ENCODE peak calls at places on chromosomes 6 and 20, in nine cellular contexts. One of them, this sample, is unnamed.

GRCh38 chr6:7580537-7580926 is 9.5 kb upstream of the SNRNP48 start:
- DNase-seq in A673: no peak
- DNase-seq in foreskin fibroblast: no peak
- DNase-seq in AG10803: no peak
- DNase-seq in CD4-positive, alpha-beta T cell: no peak
- DNase-seq in glutamatergic neuron: no peak
- DNase-seq in right atrium auricular region: no peak
- DNase-seq in lung: no peak
- DNase-seq in A549: no peak
- DNase-seq in this sample: no peak

GRCh38 chr6:18062733-18063132 is 59.7 kb downstream of the NHLRC1 start:
- DNase-seq in A673: no peak
- DNase-seq in foreskin fibroblast: no peak
- DNase-seq in AG10803: no peak
- DNase-seq in CD4-positive, alpha-beta T cell: no peak
- DNase-seq in glutamatergic neuron: no peak
- DNase-seq in right atrium auricular region: no peak
- DNase-seq in lung: no peak
- DNase-seq in A549: no peak
- DNase-seq in this sample: no peak

GRCh38 chr6:166903027-166903426 is 53.3 kb downstream of the RNASET2 start:
- DNase-seq in A673: no peak
- DNase-seq in foreskin fibroblast: no peak
- DNase-seq in AG10803: no peak
- DNase-seq in CD4-positive, alpha-beta T cell: no peak
- DNase-seq in glutamatergic neuron: no peak
- DNase-seq in right atrium auricular region: no peak
- DNase-seq in lung: no peak
- DNase-seq in A549: no peak
- DNase-seq in this sample: no peak

GRCh38 chr6:144804246-144804790 is 519.2 kb downstream of the UTRN start:
- DNase-seq in A673: no peak
- DNase-seq in foreskin fibroblast: no peak
- DNase-seq in AG10803: no peak
- DNase-seq in CD4-positive, alpha-beta T cell: no peak
- DNase-seq in glutamatergic neuron: no peak
- DNase-seq in right atrium auricular region: no peak
- DNase-seq in lung: no peak
- DNase-seq in A549: no peak
- DNase-seq in this sample: no peak

GRCh38 chr6:75460636-75461035 is 33.0 kb downstream of the FILIP1 start:
- DNase-seq in A673: no peak
- DNase-seq in foreskin fibroblast: no peak
- DNase-seq in AG10803: peak
- DNase-seq in CD4-positive, alpha-beta T cell: no peak
- DNase-seq in glutamatergic neuron: no peak
- DNase-seq in right atrium auricular region: no peak
- DNase-seq in lung: no peak
- DNase-seq in A549: no peak
- DNase-seq in this sample: no peak

GRCh38 chr6:142913511-142914047 is 31.4 kb downstream of the HIVEP2 start:
- DNase-seq in A673: no peak
- DNase-seq in foreskin fibroblast: no peak
- DNase-seq in AG10803: no peak
- DNase-seq in CD4-positive, alpha-beta T cell: peak
- DNase-seq in glutamatergic neuron: no peak
- DNase-seq in right atrium auricular region: no peak
- DNase-seq in lung: no peak
- DNase-seq in A549: no peak
- DNase-seq in this sample: no peak

GRCh38 chr6:36195471-36196048 is 984 bp upstream of the BRPF3 start:
- DNase-seq in A673: no peak
- DNase-seq in foreskin fibroblast: peak
- DNase-seq in AG10803: no peak
- DNase-seq in CD4-positive, alpha-beta T cell: no peak
- DNase-seq in glutamatergic neuron: no peak
- DNase-seq in right atrium auricular region: no peak
- DNase-seq in lung: no peak
- DNase-seq in A549: no peak
- DNase-seq in this sample: no peak

GRCh38 chr20:3740600-3741301 is 8.3 kb downstream of the HSPA12B start:
- DNase-seq in A673: no peak
- DNase-seq in foreskin fibroblast: no peak
- DNase-seq in AG10803: no peak
- DNase-seq in CD4-positive, alpha-beta T cell: no peak
- DNase-seq in glutamatergic neuron: no peak
- DNase-seq in right atrium auricular region: no peak
- DNase-seq in lung: no peak
- DNase-seq in A549: no peak
- DNase-seq in this sample: no peak

GRCh38 chr6:169642455-169642854 is 59.4 kb downstream of the WDR27 start:
- DNase-seq in A673: no peak
- DNase-seq in foreskin fibroblast: no peak
- DNase-seq in AG10803: no peak
- DNase-seq in CD4-positive, alpha-beta T cell: no peak
- DNase-seq in glutamatergic neuron: no peak
- DNase-seq in right atrium auricular region: no peak
- DNase-seq in lung: no peak
- DNase-seq in A549: no peak
- DNase-seq in this sample: no peak

GRCh38 chr20:36579996-36580545 is 6.7 kb downstream of the TGIF2 start:
- DNase-seq in A673: no peak
- DNase-seq in foreskin fibroblast: peak
- DNase-seq in AG10803: peak
- DNase-seq in CD4-positive, alpha-beta T cell: no peak
- DNase-seq in glutamatergic neuron: no peak
- DNase-seq in right atrium auricular region: no peak
- DNase-seq in lung: no peak
- DNase-seq in A549: no peak
- DNase-seq in this sample: no peak

GRCh38 chr6:43097502-43097901 is 21.4 kb downstream of the PTK7 start:
- DNase-seq in A673: no peak
- DNase-seq in foreskin fibroblast: no peak
- DNase-seq in AG10803: no peak
- DNase-seq in CD4-positive, alpha-beta T cell: no peak
- DNase-seq in glutamatergic neuron: no peak
- DNase-seq in right atrium auricular region: no peak
- DNase-seq in lung: no peak
- DNase-seq in A549: no peak
- DNase-seq in this sample: no peak

GRCh38 chr6:43093361-43094289 is 17.5 kb downstream of the PTK7 start:
- DNase-seq in A673: no peak
- DNase-seq in foreskin fibroblast: peak
- DNase-seq in AG10803: peak
- DNase-seq in CD4-positive, alpha-beta T cell: no peak
- DNase-seq in glutamatergic neuron: no peak
- DNase-seq in right atrium auricular region: peak
- DNase-seq in lung: peak
- DNase-seq in A549: no peak
- DNase-seq in this sample: no peak

GRCh38 chr6:43096451-43097097 is 20.5 kb downstream of the PTK7 start:
- DNase-seq in A673: peak
- DNase-seq in foreskin fibroblast: peak
- DNase-seq in AG10803: peak
- DNase-seq in CD4-positive, alpha-beta T cell: no peak
- DNase-seq in glutamatergic neuron: no peak
- DNase-seq in right atrium auricular region: no peak
- DNase-seq in lung: peak
- DNase-seq in A549: no peak
- DNase-seq in this sample: no peak

GRCh38 chr6:43095939-43096338 is 19.8 kb downstream of the PTK7 start:
- DNase-seq in A673: no peak
- DNase-seq in foreskin fibroblast: no peak
- DNase-seq in AG10803: no peak
- DNase-seq in CD4-positive, alpha-beta T cell: no peak
- DNase-seq in glutamatergic neuron: no peak
- DNase-seq in right atrium auricular region: no peak
- DNase-seq in lung: no peak
- DNase-seq in A549: no peak
- DNase-seq in this sample: no peak

GRCh38 chr6:43097098-43097489 is 21.0 kb downstream of the PTK7 start:
- DNase-seq in A673: no peak
- DNase-seq in foreskin fibroblast: no peak
- DNase-seq in AG10803: no peak
- DNase-seq in CD4-positive, alpha-beta T cell: no peak
- DNase-seq in glutamatergic neuron: no peak
- DNase-seq in right atrium auricular region: no peak
- DNase-seq in lung: no peak
- DNase-seq in A549: no peak
- DNase-seq in this sample: no peak
- TF ChIP-seq CTCF in A673: no peak
- TF ChIP-seq CTCF in foreskin fibroblast: no peak
- TF ChIP-seq CTCF in AG10803: peak
- TF ChIP-seq CTCF in CD4-positive, alpha-beta T cell: no peak
- TF ChIP-seq CTCF in glutamatergic neuron: no peak
- TF ChIP-seq CTCF in right atrium auricular region: no peak
- TF ChIP-seq CTCF in lung: no peak
- TF ChIP-seq CTCF in A549: no peak
- TF ChIP-seq CTCF in this sample: no peak

GRCh38 chr6:125950293-125950692 is 6.3 kb upstream of the HINT3 start:
- DNase-seq in A673: no peak
- DNase-seq in foreskin fibroblast: peak
- DNase-seq in AG10803: peak
- DNase-seq in CD4-positive, alpha-beta T cell: no peak
- DNase-seq in glutamatergic neuron: no peak
- DNase-seq in right atrium auricular region: no peak
- DNase-seq in lung: no peak
- DNase-seq in A549: no peak
- DNase-seq in this sample: no peak

GRCh38 chr6:125951323-125951722 is 5.2 kb upstream of the HINT3 start:
- DNase-seq in A673: no peak
- DNase-seq in foreskin fibroblast: no peak
- DNase-seq in AG10803: no peak
- DNase-seq in CD4-positive, alpha-beta T cell: no peak
- DNase-seq in glutamatergic neuron: no peak
- DNase-seq in right atrium auricular region: no peak
- DNase-seq in lung: no peak
- DNase-seq in A549: no peak
- DNase-seq in this sample: no peak

GRCh38 chr6:125953502-125953875 is 3.1 kb upstream of the HINT3 start:
- DNase-seq in A673: no peak
- DNase-seq in foreskin fibroblast: no peak
- DNase-seq in AG10803: no peak
- DNase-seq in CD4-positive, alpha-beta T cell: no peak
- DNase-seq in glutamatergic neuron: peak
- DNase-seq in right atrium auricular region: no peak
- DNase-seq in lung: no peak
- DNase-seq in A549: no peak
- DNase-seq in this sample: no peak

GRCh38 chr6:125954735-125955410 is 1.7 kb upstream of the HINT3 start:
- DNase-seq in A673: no peak
- DNase-seq in foreskin fibroblast: no peak
- DNase-seq in AG10803: no peak
- DNase-seq in CD4-positive, alpha-beta T cell: no peak
- DNase-seq in glutamatergic neuron: no peak
- DNase-seq in right atrium auricular region: no peak
- DNase-seq in lung: no peak
- DNase-seq in A549: no peak
- DNase-seq in this sample: no peak

GRCh38 chr6:125952764-125953501 is 3.6 kb upstream of the HINT3 start:
- DNase-seq in A673: peak
- DNase-seq in foreskin fibroblast: no peak
- DNase-seq in AG10803: peak
- DNase-seq in CD4-positive, alpha-beta T cell: no peak
- DNase-seq in glutamatergic neuron: no peak
- DNase-seq in right atrium auricular region: no peak
- DNase-seq in lung: no peak
- DNase-seq in A549: no peak
- DNase-seq in this sample: no peak
- TF ChIP-seq CTCF in A673: peak
- TF ChIP-seq CTCF in foreskin fibroblast: peak
- TF ChIP-seq CTCF in AG10803: peak
- TF ChIP-seq CTCF in CD4-positive, alpha-beta T cell: no peak
- TF ChIP-seq CTCF in glutamatergic neuron: no peak
- TF ChIP-seq CTCF in right atrium auricular region: peak
- TF ChIP-seq CTCF in lung: no peak
- TF ChIP-seq CTCF in A549: peak
- TF ChIP-seq CTCF in this sample: no peak

GRCh38 chr20:62333820-62334595 is 31.2 kb downstream of the ADRM1 start:
- DNase-seq in A673: no peak
- DNase-seq in foreskin fibroblast: no peak
- DNase-seq in AG10803: no peak
- DNase-seq in CD4-positive, alpha-beta T cell: no peak
- DNase-seq in glutamatergic neuron: no peak
- DNase-seq in right atrium auricular region: no peak
- DNase-seq in lung: no peak
- DNase-seq in A549: no peak
- DNase-seq in this sample: no peak

GRCh38 chr20:62330576-62331317 is 27.9 kb downstream of the ADRM1 start:
- DNase-seq in A673: no peak
- DNase-seq in foreskin fibroblast: no peak
- DNase-seq in AG10803: no peak
- DNase-seq in CD4-positive, alpha-beta T cell: no peak
- DNase-seq in glutamatergic neuron: no peak
- DNase-seq in right atrium auricular region: no peak
- DNase-seq in lung: no peak
- DNase-seq in A549: no peak
- DNase-seq in this sample: no peak

GRCh38 chr20:62332989-62333819 is 30.4 kb downstream of the ADRM1 start:
- DNase-seq in A673: no peak
- DNase-seq in foreskin fibroblast: no peak
- DNase-seq in AG10803: no peak
- DNase-seq in CD4-positive, alpha-beta T cell: no peak
- DNase-seq in glutamatergic neuron: no peak
- DNase-seq in right atrium auricular region: no peak
- DNase-seq in lung: no peak
- DNase-seq in A549: no peak
- DNase-seq in this sample: no peak

GRCh38 chr20:62331347-62331746 is 28.6 kb downstream of the ADRM1 start:
- DNase-seq in A673: no peak
- DNase-seq in foreskin fibroblast: no peak
- DNase-seq in AG10803: no peak
- DNase-seq in CD4-positive, alpha-beta T cell: no peak
- DNase-seq in glutamatergic neuron: no peak
- DNase-seq in right atrium auricular region: no peak
- DNase-seq in lung: no peak
- DNase-seq in A549: no peak
- DNase-seq in this sample: no peak

DNA sequence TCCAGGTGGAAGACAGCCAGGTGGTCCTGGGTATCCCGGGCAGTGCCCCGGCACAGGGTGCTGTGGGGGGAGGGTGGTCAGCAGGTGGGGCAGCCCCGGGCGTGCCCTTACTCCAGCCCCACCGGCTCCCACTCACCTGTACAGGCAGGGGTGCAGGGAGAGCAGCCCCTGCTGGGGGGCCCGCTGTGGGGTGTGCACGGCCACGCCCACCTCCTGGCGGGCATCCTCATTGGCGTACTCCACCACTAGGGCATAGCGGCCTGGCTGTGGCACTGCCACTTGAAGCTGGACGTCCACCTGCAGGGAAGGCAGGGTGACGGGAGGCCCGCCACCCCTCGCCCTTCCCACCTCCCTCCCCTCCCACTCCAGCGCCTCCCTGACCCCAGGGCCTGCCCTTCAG is 29.6 kb downstream of the ADRM1 start:
- DNase-seq in A673: no peak
- DNase-seq in foreskin fibroblast: no peak
- DNase-seq in AG10803: no peak
- DNase-seq in CD4-positive, alpha-beta T cell: no peak
- DNase-seq in glutamatergic neuron: no peak
- DNase-seq in right atrium auricular region: no peak
- DNase-seq in lung: no peak
- DNase-seq in A549: no peak
- DNase-seq in this sample: no peak
- TF ChIP-seq CTCF in A673: no peak
- TF ChIP-seq CTCF in foreskin fibroblast: no peak
- TF ChIP-seq CTCF in AG10803: no peak
- TF ChIP-seq CTCF in CD4-positive, alpha-beta T cell: no peak
- TF ChIP-seq CTCF in glutamatergic neuron: no peak
- TF ChIP-seq CTCF in right atrium auricular region: no peak
- TF ChIP-seq CTCF in lung: no peak
- TF ChIP-seq CTCF in A549: no peak
- TF ChIP-seq CTCF in this sample: no peak

GRCh38 chr6:26033132-26033941 is 53.9 kb upstream of the HFE start:
- DNase-seq in A673: peak
- DNase-seq in foreskin fibroblast: peak
- DNase-seq in AG10803: peak
- DNase-seq in CD4-positive, alpha-beta T cell: peak
- DNase-seq in glutamatergic neuron: peak
- DNase-seq in right atrium auricular region: peak
- DNase-seq in lung: peak
- DNase-seq in A549: peak
- DNase-seq in this sample: no peak
- TF ChIP-seq CTCF in A673: no peak
- TF ChIP-seq CTCF in foreskin fibroblast: no peak
- TF ChIP-seq CTCF in AG10803: no peak
- TF ChIP-seq CTCF in CD4-positive, alpha-beta T cell: no peak
- TF ChIP-seq CTCF in glutamatergic neuron: no peak
- TF ChIP-seq CTCF in right atrium auricular region: no peak
- TF ChIP-seq CTCF in lung: no peak
- TF ChIP-seq CTCF in A549: no peak
- TF ChIP-seq CTCF in this sample: no peak